ENCODE peak calls at places on chromosomes 2 and 18, in five cellular contexts. J is colonic mucosa, B is H1, C is GM10248, W is OCI-LY7. G is an unnamed sample.

GRCh38 chr2:65382776-65383357 is 49.5 kb downstream of the SPRED2 start:
- DNase-seq in B (no peak), W (peak), J (peak), C (peak), G (peak)

GRCh38 chr2:134139615-134140014 is 114.3 kb upstream of the MGAT5 start:
- DNase-seq in B (no peak), C (no peak), J (peak), W (no peak), G (no peak)

GRCh38 chr2:42249284-42249683 is 80.1 kb downstream of the EML4 start:
- DNase-seq in B (no peak), C (no peak), J (no peak), W (no peak), G (no peak)

GRCh38 chr2:226799211-226799975 is at the start of gene IRS1:
- DNase-seq in W (peak), C (peak), B (no peak), J (peak), G (no peak)

GRCh38 chr18:61589053-61589723 is 256.0 kb downstream of the CDH20 start:
- DNase-seq in W (no peak), B (no peak), J (no peak), C (no peak), G (no peak)

GRCh38 chr2:204687776-204688175 is 142.5 kb downstream of the PARD3B start:
- DNase-seq in B (no peak), J (no peak), W (no peak), C (no peak), G (no peak)

GRCh38 chr2:43192939-43193651 is 33.3 kb downstream of the ZFP36L2 start:
- DNase-seq in W (no peak), C (no peak), B (no peak), J (peak), G (no peak)

GRCh38 chr2:191895743-191896142 is 48.9 kb upstream of the CAVIN2 start:
- DNase-seq in W (no peak), J (no peak), B (no peak), C (no peak), G (no peak)

GRCh38 chr2:106990307-106990706 is 104.3 kb upstream of the ST6GAL2 start:
- DNase-seq in J (no peak), B (no peak), C (no peak), W (no peak), G (no peak)

GRCh38 chr2:367246-367645 is 79.4 kb upstream of the ALKAL2 start:
- DNase-seq in J (no peak), B (no peak), C (no peak), W (no peak), G (no peak)

GRCh38 chr2:145060876-145061275 is 541.0 kb upstream of the ZEB2 start:
- DNase-seq in W (no peak), B (no peak), J (no peak), C (no peak), G (no peak)

GRCh38 chr2:15652316-15653276 is 60.9 kb downstream of the DDX1 start:
- DNase-seq in W (no peak), B (no peak), C (no peak), J (no peak), G (no peak)

GRCh38 chr18:73151086-73151485 is 283.3 kb upstream of the NETO1 start:
- DNase-seq in J (no peak), B (no peak), W (no peak), C (no peak), G (no peak)

GRCh38 chr18:46630160-46630559 is 26.9 kb downstream of the LOXHD1 start:
- DNase-seq in J (no peak), C (no peak), W (no peak), B (no peak), G (no peak)

DNA sequence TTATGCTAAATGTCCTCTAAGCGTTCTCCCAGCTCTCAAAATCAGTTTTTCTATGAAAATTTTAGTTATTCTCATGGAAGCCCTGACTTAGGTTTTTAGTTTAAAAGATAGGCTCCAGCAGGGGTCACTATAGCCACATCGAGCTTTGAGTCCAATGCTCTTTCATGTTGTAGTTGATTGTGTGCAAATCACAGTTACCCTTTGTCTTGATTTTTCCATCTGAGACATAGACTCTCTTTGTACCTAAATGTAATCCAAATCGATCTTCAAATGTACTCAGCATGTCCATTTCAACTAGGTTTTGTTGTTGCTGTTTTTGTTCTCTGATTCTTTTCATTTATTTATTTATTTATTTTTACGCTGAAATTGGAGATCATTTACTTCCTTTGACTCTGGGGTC is 26.4 kb upstream of the MSTN start:
- DNase-seq in B (no peak), C (peak), J (peak), W (peak), G (no peak)
- TF ChIP-seq CTCF in B (peak), C (peak), J (peak), W (peak), G (no peak)

GRCh38 chr2:26521054-26521912 is 43.4 kb upstream of the OTOF start:
- DNase-seq in B (peak), J (no peak), W (peak), C (peak), G (no peak)
- TF ChIP-seq CTCF in B (peak), J (peak), W (peak), C (peak), G (no peak)

GRCh38 chr2:30775833-30776232 is 31.4 kb downstream of the CAPN13 start:
- DNase-seq in B (no peak), C (no peak), J (peak), W (no peak), G (no peak)
- TF ChIP-seq CTCF in B (no peak), C (no peak), J (no peak), W (no peak), G (no peak)

GRCh38 chr2:125512313-125512712 is 1143.6 kb upstream of the GYPC start:
- DNase-seq in C (no peak), W (no peak), B (no peak), J (no peak), G (no peak)

DNA sequence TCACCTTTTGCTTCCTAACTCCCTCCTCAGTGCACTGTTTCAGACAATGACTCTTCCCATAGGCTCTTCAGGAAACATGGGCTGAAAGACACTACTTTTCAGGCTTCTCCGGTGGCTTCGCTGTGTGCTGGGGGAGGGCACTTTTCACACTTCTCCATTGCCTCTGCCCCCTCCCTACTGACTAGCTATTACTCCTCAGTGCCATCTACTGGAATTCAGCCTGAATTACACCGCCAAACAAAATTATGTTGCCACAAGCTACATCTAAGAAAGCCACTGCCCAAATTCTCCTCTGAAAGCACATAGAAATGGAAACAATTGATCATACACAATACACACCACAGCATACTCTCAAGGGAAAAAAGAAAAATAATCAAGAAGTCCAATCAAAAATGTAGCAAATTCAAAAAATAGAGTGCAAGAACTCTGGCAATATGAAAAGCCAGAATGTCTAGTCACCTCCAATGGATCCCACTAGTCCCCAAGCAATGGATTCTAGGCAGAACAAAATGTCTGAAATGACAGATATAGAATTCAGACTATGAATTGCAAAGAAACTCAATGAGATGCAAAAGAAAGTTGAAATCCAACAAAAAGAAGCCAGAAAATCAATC is 1139.4 kb upstream of the GYPC start:
- DNase-seq in W (peak), B (peak), J (peak), C (peak), G (no peak)
- TF ChIP-seq CTCF in W (peak), B (peak), J (peak), C (peak), G (no peak)

GRCh38 chr18:31553800-31554199 is 37.9 kb upstream of the TTR start:
- DNase-seq in B (no peak), J (no peak), W (no peak), C (no peak), G (no peak)
- TF ChIP-seq CTCF in B (peak), J (no peak), W (no peak), C (no peak), G (no peak)

GRCh38 chr2:76932550-76932949 is 589.6 kb downstream of the LRRTM4 start:
- DNase-seq in W (no peak), J (no peak), C (no peak), B (no peak), G (no peak)
- TF ChIP-seq CTCF in W (no peak), J (no peak), C (no peak), B (no peak), G (no peak)

GRCh38 chr2:6866982-6867381 is 1.3 kb upstream of the CMPK2 start:
- DNase-seq in C (no peak), W (no peak), J (no peak), B (no peak), G (no peak)

GRCh38 chr2:6864938-6865345 is 765 bp downstream of the CMPK2 start:
- DNase-seq in W (no peak), J (no peak), B (no peak), C (no peak), G (no peak)

GRCh38 chr2:6864251-6864758 is 1.4 kb downstream of the CMPK2 start:
- DNase-seq in W (no peak), C (no peak), J (no peak), B (no peak), G (no peak)

GRCh38 chr2:6866239-6866745 is 585 bp upstream of the CMPK2 start:
- DNase-seq in C (peak), B (no peak), J (peak), W (peak), G (no peak)

GRCh38 chr2:6865346-6866238 is at the start of gene CMPK2:
- DNase-seq in J (peak), C (peak), W (peak), B (no peak), G (no peak)
- TF ChIP-seq CTCF in J (no peak), C (no peak), W (peak), B (no peak), G (no peak)

GRCh38 chr2:157792345-157793052 is 83.6 kb downstream of the ACVR1 start:
- DNase-seq in J (no peak), C (no peak), W (no peak), B (no peak), G (no peak)
- TF ChIP-seq CTCF in J (no peak), C (no peak), W (no peak), B (no peak), G (no peak)